ENCODE peak calls at places on chromosomes 16 and 17, in seven cellular contexts. Z, I, W, A, O, G and R are unnamed samples.

GRCh38 chr17:12522743-12523181 is 142.9 kb upstream of the MYOCD start:
- DNase-seq in O (peak), Z (peak), I (no peak), A (peak), G (no peak), W (peak), R (no peak)

GRCh38 chr16:81562926-81563325 is 118.3 kb downstream of the CMIP start:
- DNase-seq in Z (no peak), I (no peak), G (no peak), A (no peak), O (no peak), W (no peak), R (no peak)

GRCh38 chr16:5216681-5217080 is 119.1 kb upstream of the EEF2KMT start:
- DNase-seq in O (no peak), W (no peak), Z (no peak), I (no peak), A (no peak), G (no peak), R (no peak)

GRCh38 chr16:89409161-89409711 is 81.1 kb downstream of the ANKRD11 start:
- DNase-seq in A (peak), O (no peak), W (no peak), G (no peak), I (no peak), Z (peak), R (no peak)

GRCh38 chr17:31466096-31466495 is 74.6 kb downstream of the RAB11FIP4 start:
- DNase-seq in I (no peak), Z (no peak), A (no peak), O (no peak), W (no peak), G (no peak), R (no peak)

GRCh38 chr17:72121164-72122001 is 563 bp downstream of the SOX9 start:
- DNase-seq in I (no peak), O (peak), W (peak), G (no peak), A (peak), Z (peak), R (no peak)

GRCh38 chr17:19376799-19377198 is 1.5 kb upstream of the MAPK7 start:
- DNase-seq in G (no peak), O (no peak), Z (no peak), A (no peak), W (peak), I (no peak), R (no peak)

GRCh38 chr17:3667366-3668278 is 756 bp downstream of the TAX1BP3 start:
- DNase-seq in O (peak), G (peak), I (peak), A (peak), W (peak), Z (peak), R (peak)

GRCh38 chr16:6562985-6563384 is 769.7 kb upstream of the RBFOX1 start:
- DNase-seq in O (no peak), W (no peak), Z (no peak), I (no peak), A (no peak), G (no peak), R (no peak)

GRCh38 chr16:11464241-11464640 is 119.0 kb downstream of the RMI2 start:
- DNase-seq in W (no peak), I (no peak), G (no peak), Z (no peak), A (no peak), O (no peak), R (no peak)

GRCh38 chr17:39104657-39105056 is 46.8 kb downstream of the PLXDC1 start:
- DNase-seq in I (no peak), A (no peak), O (no peak), W (no peak), Z (no peak), G (no peak), R (no peak)

GRCh38 chr17:82094931-82095776 is 2.9 kb downstream of the FASN start:
- DNase-seq in W (no peak), Z (no peak), G (no peak), A (no peak), I (no peak), O (no peak), R (no peak)

GRCh38 chr17:79791354-79792123 is 5.3 kb downstream of the CBX8 start:
- DNase-seq in O (no peak), G (no peak), Z (no peak), I (no peak), W (no peak), A (no peak), R (no peak)

GRCh38 chr16:637081-638018 is 1.2 kb upstream of the METTL26 start:
- DNase-seq in A (peak), W (peak), G (no peak), I (peak), O (peak), Z (no peak), R (peak)

GRCh38 chr16:20735504-20735903 is 6.1 kb downstream of the THUMPD1 start:
- DNase-seq in O (no peak), W (no peak), Z (no peak), A (no peak), I (no peak), G (no peak), R (no peak)

GRCh38 chr16:85607331-85607765 is 5.8 kb upstream of the GSE1 start:
- DNase-seq in W (no peak), Z (no peak), A (no peak), I (no peak), G (no peak), O (no peak), R (no peak)

GRCh38 chr17:1413281-1413791 is 13.3 kb upstream of the YWHAE start:
- DNase-seq in W (no peak), O (peak), G (peak), Z (peak), I (peak), A (peak), R (peak)

GRCh38 chr17:79933863-79934652 is 94.8 kb upstream of the CBX4 start:
- DNase-seq in G (no peak), W (no peak), A (peak), Z (no peak), I (no peak), O (no peak), R (no peak)

GRCh38 chr16:81647527-81647926 is 131.6 kb upstream of the PLCG2 start:
- DNase-seq in Z (peak), O (peak), A (no peak), G (no peak), I (no peak), W (no peak), R (no peak)

GRCh38 chr16:3595110-3595486 is 16.3 kb downstream of the SLX4 start:
- DNase-seq in Z (no peak), O (no peak), A (no peak), W (no peak), I (no peak), G (no peak), R (no peak)

GRCh38 chr17:1329745-1330343 is 50.4 kb downstream of the TRARG1 start:
- DNase-seq in O (no peak), I (no peak), W (no peak), A (no peak), G (no peak), Z (no peak), R (no peak)

GRCh38 chr17:73308017-73308823 is 3.6 kb downstream of the CDC42EP4 start:
- DNase-seq in G (no peak), A (peak), W (peak), O (peak), Z (peak), I (peak), R (no peak)

GRCh38 chr17:28908640-28909098 is 5.8 kb upstream of the DHRS13 start:
- DNase-seq in A (peak), O (peak), W (no peak), Z (peak), I (no peak), G (no peak), R (peak)

GRCh38 chr16:3727806-3728381 is 10.6 kb upstream of the TRAP1 start:
- DNase-seq in I (no peak), Z (no peak), O (no peak), W (no peak), G (no peak), A (no peak), R (no peak)

GRCh38 chr16:14309001-14309886 is 238.1 kb downstream of the MRTFB start:
- DNase-seq in I (no peak), G (no peak), W (peak), A (no peak), Z (peak), O (no peak), R (no peak)

GRCh38 chr16:57734925-57735754 is 430 bp upstream of the KATNB1 start:
- DNase-seq in I (peak), Z (peak), G (peak), A (peak), O (peak), W (peak), R (peak)

GRCh38 chr17:72439893-72440502 is 319.2 kb downstream of the SOX9 start:
- DNase-seq in G (no peak), Z (no peak), A (no peak), I (no peak), O (no peak), W (no peak), R (no peak)

GRCh38 chr17:41666336-41666680 is 22.4 kb upstream of the EIF1 start:
- DNase-seq in W (no peak), Z (no peak), I (no peak), G (no peak), O (peak), A (peak), R (no peak)

GRCh38 chr17:59607817-59608403 is 11.8 kb upstream of the CLTC start:
- DNase-seq in W (peak), I (no peak), O (no peak), A (no peak), Z (no peak), G (no peak), R (no peak)

GRCh38 chr17:43722921-43723665 is 35.5 kb downstream of the SOST start:
- DNase-seq in W (no peak), A (no peak), G (no peak), Z (no peak), I (no peak), O (no peak), R (no peak)

GRCh38 chr17:48241131-48241591 is 133.6 kb downstream of the SNX11 start:
- DNase-seq in W (no peak), I (no peak), G (peak), O (peak), A (peak), Z (peak), R (peak)

GRCh38 chr17:63946440-63947363 is 14.6 kb upstream of the CD79B start:
- DNase-seq in Z (no peak), A (peak), W (peak), G (no peak), I (no peak), O (peak), R (no peak)

GRCh38 chr17:42117397-42118125 is 3.6 kb downstream of the KAT2A start:
- DNase-seq in I (no peak), G (no peak), W (no peak), O (no peak), A (no peak), Z (no peak), R (no peak)

GRCh38 chr16:19853973-19854876 is 30.4 kb downstream of the GPRC5B start:
- DNase-seq in W (no peak), I (no peak), G (no peak), Z (no peak), O (no peak), A (no peak), R (no peak)

GRCh38 chr16:23171234-23171948 is 11.2 kb upstream of the SCNN1G start:
- DNase-seq in W (no peak), G (no peak), I (no peak), Z (peak), A (no peak), O (peak), R (no peak)

GRCh38 chr17:45311406-45311761 is 5.4 kb downstream of the MAP3K14 start:
- DNase-seq in O (no peak), A (no peak), I (no peak), G (no peak), W (no peak), Z (no peak), R (no peak)

GRCh38 chr16:73289232-73289631 is 241.3 kb upstream of the ZFHX3 start:
- DNase-seq in I (no peak), O (no peak), Z (no peak), W (no peak), A (no peak), G (no peak), R (no peak)

GRCh38 chr16:15949210-15950166 is at the start of gene ABCC1:
- DNase-seq in Z (no peak), G (no peak), O (no peak), W (peak), A (peak), I (no peak), R (no peak)

GRCh38 chr17:78174332-78174869 is 6.0 kb downstream of the SYNGR2 start:
- DNase-seq in G (peak), I (peak), A (no peak), Z (no peak), W (no peak), O (peak), R (no peak)
- TF ChIP-seq CTCF in G (peak), I (peak), A (no peak), Z (no peak), W (no peak), O (peak), R (no peak)

DNA sequence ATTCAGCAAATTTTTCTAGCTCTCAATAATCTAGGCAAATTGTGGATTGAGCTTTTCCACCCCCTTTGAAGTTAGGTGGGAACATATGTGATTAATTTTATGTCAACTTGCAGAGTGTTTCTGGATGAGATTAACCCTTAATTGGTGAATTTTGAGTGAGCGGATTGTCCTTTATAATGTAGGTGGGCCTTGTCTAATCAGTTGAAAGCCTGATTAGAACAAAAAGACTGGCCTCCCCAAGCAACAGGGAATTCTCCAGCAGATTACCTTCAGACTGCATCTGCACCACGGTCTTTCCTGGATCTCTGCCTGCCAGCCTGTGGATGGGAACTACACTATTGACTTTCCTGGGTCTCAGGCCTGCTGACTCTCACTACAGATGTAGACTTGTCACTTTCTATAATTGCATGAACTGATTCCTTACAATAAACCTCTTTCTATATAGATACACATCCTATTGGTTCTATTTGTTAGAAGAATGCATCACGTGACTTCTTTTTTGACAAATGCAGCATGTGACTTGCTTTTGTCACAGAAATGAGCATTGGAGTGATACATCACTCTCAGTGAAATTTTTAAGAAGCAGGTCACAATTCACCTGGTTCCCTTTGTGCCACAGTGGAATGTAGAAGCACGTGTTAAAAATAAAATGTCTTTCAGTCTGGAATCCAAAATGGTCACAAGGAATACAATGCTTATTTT is 1038.3 kb downstream of the CDH11 start:
- DNase-seq in A (no peak), W (no peak), I (no peak), G (no peak), O (no peak), Z (no peak), R (no peak)
- TF ChIP-seq CTCF in A (no peak), W (no peak), I (no peak), G (no peak), O (no peak), Z (no peak), R (no peak)

DNA sequence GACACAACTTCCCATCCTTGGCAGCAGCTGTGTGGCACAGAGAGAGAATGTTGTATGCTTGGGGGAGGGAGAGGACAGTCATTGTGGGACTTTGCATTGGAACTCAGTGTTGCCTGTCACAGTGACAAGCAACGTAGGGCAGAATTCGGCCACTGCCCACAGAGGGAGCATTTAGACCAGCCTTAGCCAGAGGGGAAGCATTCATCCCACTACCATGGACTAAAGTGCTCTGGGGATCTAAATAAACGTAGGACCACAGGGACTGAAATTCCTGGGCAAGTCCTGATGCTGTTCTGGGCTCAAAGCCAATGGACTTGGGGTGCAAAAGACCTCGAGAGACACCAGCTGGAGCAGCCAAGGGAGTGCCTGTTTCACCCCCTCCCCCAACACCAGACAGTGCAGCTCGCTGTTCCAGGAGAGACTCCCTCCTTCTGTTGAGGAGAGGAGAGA is 44.9 kb downstream of the ABCA8 start:
- DNase-seq in W (no peak), O (peak), Z (no peak), A (peak), G (no peak), I (no peak), R (no peak)
- TF ChIP-seq CTCF in W (no peak), O (no peak), Z (no peak), A (no peak), G (no peak), I (no peak), R (no peak)

GRCh38 chr17:7548585-7549400 is at the start of gene TNFSF12:
- DNase-seq in A (peak), G (no peak), W (no peak), O (no peak), I (no peak), Z (no peak), R (no peak)
- TF ChIP-seq CTCF in A (peak), G (no peak), W (no peak), O (peak), I (peak), Z (peak), R (peak)

GRCh38 chr17:11391134-11391533 is 150.1 kb downstream of the SHISA6 start:
- DNase-seq in G (no peak), Z (no peak), O (no peak), W (peak), A (no peak), I (no peak), R (no peak)
- TF ChIP-seq CTCF in G (no peak), Z (no peak), O (no peak), W (no peak), A (no peak), I (no peak), R (no peak)

GRCh38 chr17:50272246-50272645 is 2.0 kb upstream of the TMEM92 start:
- DNase-seq in Z (no peak), I (no peak), G (no peak), A (no peak), W (no peak), O (no peak), R (no peak)
- TF ChIP-seq CTCF in Z (no peak), I (no peak), G (no peak), A (no peak), W (no peak), O (no peak), R (no peak)

DNA sequence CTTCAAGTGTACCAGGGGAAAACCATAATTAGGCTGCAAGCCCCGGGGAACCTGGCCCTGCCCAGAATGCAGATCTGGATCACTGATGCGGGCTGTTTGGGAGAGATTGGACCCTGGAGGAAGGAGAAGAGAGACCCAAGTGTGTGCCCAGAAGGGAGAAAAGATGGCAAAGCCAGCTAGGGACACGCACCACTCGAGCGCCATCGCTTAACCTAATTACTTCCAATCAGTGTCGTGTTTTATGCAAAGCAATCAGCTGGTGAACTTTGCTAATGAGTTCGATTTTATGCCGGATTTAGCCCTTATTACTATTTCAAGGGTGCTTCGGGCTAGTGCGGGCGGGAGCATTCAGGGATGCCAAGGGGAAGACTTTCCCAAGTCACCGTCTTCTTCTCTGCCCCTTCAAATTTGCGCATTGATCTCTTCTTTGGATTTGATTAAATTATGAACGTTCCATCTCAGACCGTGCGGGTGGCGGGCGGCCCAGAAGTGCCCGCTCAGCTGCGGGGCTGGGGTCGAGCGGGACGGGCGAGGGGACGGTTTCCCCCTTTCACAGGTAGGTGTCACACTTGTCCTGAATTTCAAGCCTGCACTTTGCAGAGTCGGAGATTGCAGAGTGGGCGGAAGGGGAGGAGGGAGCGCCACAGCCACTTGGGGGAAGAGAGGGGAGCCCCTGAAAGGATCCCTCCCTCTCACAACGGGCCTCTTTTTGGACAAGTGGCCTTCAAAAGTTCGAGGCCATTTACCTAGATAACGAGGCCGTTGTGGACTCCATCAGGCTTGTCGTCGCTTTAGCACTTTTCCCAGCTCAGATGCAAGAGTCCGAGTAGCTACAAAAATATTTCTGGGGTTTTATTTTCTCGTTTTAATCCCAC is 4.1 kb downstream of the IRX5 start:
- DNase-seq in W (peak), Z (no peak), O (peak), I (no peak), G (no peak), A (no peak), R (no peak)
- TF ChIP-seq CTCF in W (peak), Z (peak), O (peak), I (no peak), G (no peak), A (no peak), R (no peak)